ENCODE peak calls at places on chromosomes 5 and 9, in six cellular contexts. H is mucosa of gallbladder, T is left lobe of liver, I is WTC11, Y is NCI-H1105 treated with DMSO at 0.1 percent for 48 hours, V is upper lobe of right lung. S is an unnamed sample.
A peak's percentile ranks its signal among the peaks of the same experiment; 100 is the strongest.

GRCh38 chr5:320524-321232 is 836 bp upstream of the AHRR start:
- DNase-seq in H (no peak), T (no peak), I (peak; percentile 52), Y (no peak), V (peak; percentile 65), S (no peak)

GRCh38 chr5:68709229-68709628 is 384.6 kb upstream of the SLC30A5 start:
- DNase-seq in H (no peak), T (no peak), I (no peak), Y (no peak), V (no peak), S (no peak)

GRCh38 chr9:114072181-114073140 is 5.6 kb downstream of the AMBP start:
- DNase-seq in H (peak; percentile 50), T (peak; percentile 76), I (no peak), Y (peak; percentile 88), V (peak; percentile 71), S (no peak)

GRCh38 chr5:35171108-35171507 is 59.2 kb downstream of the PRLR start:
- DNase-seq in H (no peak), T (no peak), I (no peak), Y (no peak), V (no peak), S (no peak)

GRCh38 chr5:135423158-135423925 is 23.8 kb downstream of the DCANP1 start:
- DNase-seq in H (no peak), T (no peak), I (no peak), Y (no peak), V (no peak), S (peak; percentile 65)

GRCh38 chr5:15587941-15588340 is 88.0 kb downstream of the FBXL7 start:
- DNase-seq in H (no peak), T (no peak), I (no peak), Y (no peak), V (no peak), S (no peak)

GRCh38 chr5:55172051-55172899 is 702 bp downstream of the CDC20B start:
- DNase-seq in H (peak; percentile 64), T (peak; percentile 61), I (peak; percentile 26), Y (peak; percentile 77), V (no peak), S (peak; percentile 61)

GRCh38 chr9:104177003-104177611 is 83.0 kb downstream of the SMC2 start:
- DNase-seq in H (no peak), T (no peak), I (no peak), Y (peak; percentile 50), V (no peak), S (no peak)

GRCh38 chr5:149475777-149476176 is 75.5 kb downstream of the CSNK1A1 start:
- DNase-seq in H (no peak), T (no peak), I (no peak), Y (no peak), V (no peak), S (no peak)

GRCh38 chr5:73901045-73901444 is 275.0 kb downstream of the ARHGEF28 start:
- DNase-seq in H (peak; percentile 31), T (no peak), I (no peak), Y (no peak), V (no peak), S (no peak)

GRCh38 chr9:108103294-108103693 is 613.7 kb upstream of the KLF4 start:
- DNase-seq in H (no peak), T (no peak), I (no peak), Y (no peak), V (no peak), S (no peak)

GRCh38 chr9:76366275-76366674 is 28.0 kb downstream of the RFK start:
- DNase-seq in H (no peak), T (no peak), I (no peak), Y (peak; percentile 30), V (no peak), S (no peak)

GRCh38 chr9:81455417-81455816 is 233.9 kb downstream of the TLE1 start:
- DNase-seq in H (no peak), T (no peak), I (no peak), Y (peak; percentile 71), V (no peak), S (no peak)

GRCh38 chr9:7982907-7983306 is 183.3 kb upstream of the DMAC1 start:
- DNase-seq in H (no peak), T (no peak), I (no peak), Y (no peak), V (no peak), S (no peak)

GRCh38 chr9:133637451-133638055 is 1.4 kb downstream of the DBH start:
- DNase-seq in H (no peak), T (no peak), I (no peak), Y (no peak), V (no peak), S (no peak)

GRCh38 chr9:13529321-13530104 is 250.0 kb upstream of the MPDZ start:
- DNase-seq in H (no peak), T (no peak), I (no peak), Y (peak; percentile 28), V (no peak), S (no peak)

GRCh38 chr5:179131886-179132585 is 71.9 kb downstream of the ZNF354C start:
- DNase-seq in H (no peak), T (no peak), I (peak; percentile 5), Y (no peak), V (no peak), S (no peak)

GRCh38 chr5:133780619-133781280 is 168.4 kb upstream of the FSTL4 start:
- DNase-seq in H (no peak), T (no peak), I (no peak), Y (no peak), V (no peak), S (no peak)

GRCh38 chr5:167820266-167820988 is 471.0 kb upstream of the WWC1 start:
- DNase-seq in H (no peak), T (no peak), I (no peak), Y (no peak), V (no peak), S (no peak)

GRCh38 chr5:97231025-97231636 is 48.1 kb upstream of the RIOK2 start:
- DNase-seq in H (peak; percentile 56), T (no peak), I (peak; percentile 14), Y (peak; percentile 48), V (no peak), S (peak; percentile 31)

GRCh38 chr9:16869961-16870605 is 387 bp downstream of the BNC2 start:
- DNase-seq in H (no peak), T (no peak), I (peak; percentile 45), Y (peak; percentile 44), V (peak; percentile 51), S (no peak)

GRCh38 chr9:91341258-91341746 is 20.4 kb downstream of the AUH start:
- DNase-seq in H (no peak), T (no peak), I (no peak), Y (no peak), V (no peak), S (no peak)

GRCh38 chr9:129467739-129468666 is 152.9 kb downstream of the C9orf50 start:
- DNase-seq in H (no peak), T (no peak), I (no peak), Y (no peak), V (no peak), S (no peak)

GRCh38 chr9:116162241-116162781 is 8.7 kb downstream of the PAPPA start:
- DNase-seq in H (no peak), T (no peak), I (no peak), Y (no peak), V (no peak), S (no peak)

GRCh38 chr5:130550553-130550940 is 614.5 kb downstream of the HINT1 start:
- DNase-seq in H (no peak), T (no peak), I (no peak), Y (no peak), V (no peak), S (no peak)

GRCh38 chr9:89593776-89594427 is 10.9 kb upstream of the GADD45G start:
- DNase-seq in H (peak; percentile 47), T (peak; percentile 64), I (peak; percentile 88), Y (peak; percentile 43), V (peak; percentile 78), S (peak; percentile 27)

GRCh38 chr9:34992376-34992951 is 2.9 kb downstream of the DNAJB5 start:
- DNase-seq in H (no peak), T (no peak), I (no peak), Y (no peak), V (no peak), S (no peak)

GRCh38 chr9:136803551-136804508 is 3.9 kb upstream of the RABL6 start:
- DNase-seq in H (no peak), T (no peak), I (no peak), Y (no peak), V (no peak), S (no peak)

GRCh38 chr9:81622471-81623245 is 66.7 kb downstream of the TLE1 start:
- DNase-seq in H (no peak), T (no peak), I (no peak), Y (no peak), V (no peak), S (no peak)

GRCh38 chr5:145543968-145544367 is 291.2 kb downstream of the PRELID2 start:
- DNase-seq in H (peak; percentile 47), T (no peak), I (no peak), Y (no peak), V (no peak), S (no peak)

GRCh38 chr9:132163876-132164603 is 2.2 kb downstream of the NTNG2 start:
- DNase-seq in H (no peak), T (no peak), I (no peak), Y (peak; percentile 11), V (no peak), S (no peak)

GRCh38 chr9:94821098-94821930 is 94.8 kb downstream of the AOPEP start:
- DNase-seq in H (no peak), T (no peak), I (no peak), Y (no peak), V (no peak), S (no peak)

GRCh38 chr5:132263548-132264261 is 6.2 kb downstream of the PDLIM4 start:
- DNase-seq in H (no peak), T (peak; percentile 37), I (no peak), Y (no peak), V (no peak), S (no peak)

GRCh38 chr5:138472353-138472752 is 7.1 kb downstream of the EGR1 start:
- DNase-seq in H (no peak), T (no peak), I (peak; percentile 45), Y (no peak), V (no peak), S (no peak)

GRCh38 chr9:18384066-18384465 is 89.9 kb upstream of the ADAMTSL1 start:
- DNase-seq in H (no peak), T (no peak), I (no peak), Y (no peak), V (no peak), S (no peak)

GRCh38 chr9:95494022-95494415 is 22.8 kb downstream of the PTCH1 start:
- DNase-seq in H (no peak), T (no peak), I (no peak), Y (peak; percentile 80), V (no peak), S (no peak)

GRCh38 chr9:84759300-84759750 is 89.8 kb downstream of the NTRK2 start:
- DNase-seq in H (no peak), T (no peak), I (no peak), Y (no peak), V (no peak), S (no peak)

GRCh38 chr9:134234001-134234660 is 69.8 kb upstream of the RNU6ATAC start:
- DNase-seq in H (no peak), T (peak; percentile 66), I (no peak), Y (peak; percentile 9), V (no peak), S (no peak)

GRCh38 chr5:157387683-157388093 is 72.3 kb upstream of the NIPAL4 start:
- DNase-seq in H (peak; percentile 34), T (no peak), I (no peak), Y (no peak), V (no peak), S (no peak)

GRCh38 chr5:135486131-135486530 is 34.0 kb upstream of the TIFAB start:
- DNase-seq in H (no peak), T (no peak), I (no peak), Y (no peak), V (no peak), S (no peak)